ENCODE peak calls at places on chromosomes 6 and 20, in nine cellular contexts. O is BJ, L is tibial artery, B is H1, Z is type B pancreatic cell, G is colonic mucosa, V is AG09319, S is dorsolateral prefrontal cortex, D is psoas muscle. H is an unnamed sample.

GRCh38 chr20:44219287-44219686 is 8.7 kb upstream of the OSER1 start:
- DNase-seq in O (no peak), L (no peak), B (no peak), Z (no peak), G (no peak), V (no peak), S (no peak), D (no peak), H (no peak)

GRCh38 chr20:38751360-38751976 is 3.2 kb downstream of the ACTR5 start:
- DNase-seq in O (no peak), L (no peak), B (no peak), Z (no peak), G (no peak), V (no peak), S (no peak), D (no peak), H (no peak)

GRCh38 chr6:27130668-27131428 is 116.7 kb upstream of the PRSS16 start:
- DNase-seq in O (no peak), L (no peak), B (no peak), Z (no peak), G (no peak), V (no peak), S (no peak), D (no peak), H (no peak)

GRCh38 chr20:34834459-34834893 is 9.0 kb upstream of the NCOA6 start:
- DNase-seq in O (no peak), L (no peak), B (no peak), Z (no peak), G (no peak), V (no peak), S (no peak), D (no peak), H (no peak)

GRCh38 chr6:19781269-19781668 is 55.9 kb upstream of the ID4 start:
- DNase-seq in O (no peak), L (no peak), B (no peak), Z (no peak), G (no peak), V (no peak), S (no peak), D (no peak), H (no peak)

GRCh38 chr20:41222299-41222698 is 85.0 kb downstream of the PLCG1 start:
- DNase-seq in O (no peak), L (no peak), B (no peak), Z (no peak), G (no peak), V (no peak), S (no peak), D (no peak), H (no peak)

GRCh38 chr6:159036673-159037072 is 8.1 kb downstream of the TAGAP start:
- DNase-seq in O (no peak), L (no peak), B (no peak), Z (no peak), G (peak), V (no peak), S (no peak), D (no peak), H (no peak)

GRCh38 chr6:1285589-1286340 is 26.1 kb upstream of the FOXQ1 start:
- DNase-seq in O (no peak), L (no peak), B (no peak), Z (no peak), G (no peak), V (no peak), S (no peak), D (no peak), H (no peak)

GRCh38 chr6:148559848-148560433 is 186.9 kb upstream of the UST start:
- DNase-seq in O (no peak), L (peak), B (peak), Z (peak), G (peak), V (no peak), S (peak), D (peak), H (peak)

GRCh38 chr6:63509652-63510352 is 62.5 kb upstream of the LOC128125822 start:
- DNase-seq in O (no peak), L (no peak), B (no peak), Z (no peak), G (peak), V (no peak), S (no peak), D (peak), H (no peak)

GRCh38 chr6:30500421-30501069 is 11.2 kb downstream of the HLA-E start:
- DNase-seq in O (no peak), L (no peak), B (no peak), Z (no peak), G (no peak), V (no peak), S (no peak), D (no peak), H (no peak)

GRCh38 chr6:43739642-43740091 is 30.3 kb upstream of the VEGFA start:
- DNase-seq in O (no peak), L (no peak), B (no peak), Z (no peak), G (peak), V (no peak), S (no peak), D (no peak), H (no peak)

GRCh38 chr6:126267621-126268020 is 72.3 kb upstream of the CENPW start:
- DNase-seq in O (no peak), L (no peak), B (no peak), Z (no peak), G (no peak), V (no peak), S (no peak), D (no peak), H (no peak)

GRCh38 chr6:129657433-129657832 is 52.5 kb downstream of the ARHGAP18 start:
- DNase-seq in O (no peak), L (no peak), B (no peak), Z (no peak), G (no peak), V (no peak), S (no peak), D (no peak), H (no peak)

GRCh38 chr6:110618591-110619267 is 142.3 kb upstream of the SLC22A16 start:
- DNase-seq in O (no peak), L (no peak), B (no peak), Z (no peak), G (no peak), V (no peak), S (no peak), D (no peak), H (peak)

GRCh38 chr6:40550096-40550731 is 37.0 kb downstream of the LRFN2 start:
- DNase-seq in O (no peak), L (no peak), B (no peak), Z (no peak), G (peak), V (peak), S (no peak), D (no peak), H (peak)

GRCh38 chr6:89145461-89145961 is 344 bp upstream of the PM20D2 start:
- DNase-seq in O (no peak), L (no peak), B (no peak), Z (no peak), G (no peak), V (no peak), S (no peak), D (no peak), H (no peak)

GRCh38 chr6:29737707-29738630 is 14.7 kb downstream of the HLA-F start:
- DNase-seq in O (no peak), L (peak), B (peak), Z (no peak), G (peak), V (peak), S (no peak), D (peak), H (peak)

GRCh38 chr20:17611540-17612286 is 41.8 kb downstream of the DSTN start:
- DNase-seq in O (no peak), L (peak), B (peak), Z (no peak), G (peak), V (no peak), S (peak), D (no peak), H (no peak)

GRCh38 chr6:115753446-115753845 is 307.2 kb downstream of the FRK start:
- DNase-seq in O (peak), L (no peak), B (no peak), Z (no peak), G (no peak), V (no peak), S (no peak), D (no peak), H (no peak)

GRCh38 chr20:53752971-53753879 is 159.6 kb upstream of the ZNF217 start:
- DNase-seq in O (no peak), L (no peak), B (no peak), Z (no peak), G (no peak), V (no peak), S (no peak), D (no peak), H (no peak)

GRCh38 chr6:146791930-146792329 is 193.2 kb downstream of the ADGB start:
- DNase-seq in O (no peak), L (no peak), B (no peak), Z (no peak), G (no peak), V (no peak), S (no peak), D (no peak), H (no peak)

GRCh38 chr20:13349240-13349604 is 128.1 kb downstream of the ISM1 start:
- DNase-seq in O (no peak), L (no peak), B (no peak), Z (no peak), G (no peak), V (no peak), S (no peak), D (no peak), H (no peak)

GRCh38 chr6:21479140-21479539 is 114.4 kb upstream of the SOX4 start:
- DNase-seq in O (no peak), L (no peak), B (no peak), Z (no peak), G (no peak), V (no peak), S (no peak), D (no peak), H (peak)

GRCh38 chr6:81451787-81452186 is 300.7 kb downstream of the TENT5A start:
- DNase-seq in O (peak), L (no peak), B (no peak), Z (no peak), G (no peak), V (peak), S (no peak), D (no peak), H (no peak)

GRCh38 chr6:14211596-14211961 is 94.0 kb downstream of the CD83 start:
- DNase-seq in O (no peak), L (peak), B (no peak), Z (peak), G (peak), V (no peak), S (peak), D (peak), H (no peak)

GRCh38 chr6:11323666-11324452 is 91.4 kb upstream of the NEDD9 start:
- DNase-seq in O (no peak), L (peak), B (no peak), Z (no peak), G (no peak), V (no peak), S (no peak), D (no peak), H (no peak)

GRCh38 chr6:80132942-80133517 is 26.6 kb downstream of the BCKDHB start:
- DNase-seq in O (no peak), L (peak), B (peak), Z (no peak), G (peak), V (no peak), S (peak), D (peak), H (peak)

GRCh38 chr20:5842465-5842864 is 92.3 kb downstream of the SHLD1 start:
- DNase-seq in O (no peak), L (no peak), B (no peak), Z (no peak), G (no peak), V (no peak), S (no peak), D (no peak), H (no peak)

GRCh38 chr6:159788757-159789376 is 535 bp downstream of the TCP1 start:
- DNase-seq in O (no peak), L (peak), B (no peak), Z (no peak), G (peak), V (peak), S (no peak), D (peak), H (no peak)

GRCh38 chr20:41330343-41330720 is 10.3 kb upstream of the LPIN3 start:
- DNase-seq in O (no peak), L (no peak), B (no peak), Z (no peak), G (no peak), V (no peak), S (no peak), D (no peak), H (no peak)

GRCh38 chr6:10759312-10759839 is 11.8 kb downstream of the TMEM14B start:
- DNase-seq in O (peak), L (no peak), B (no peak), Z (no peak), G (no peak), V (peak), S (no peak), D (no peak), H (peak)

GRCh38 chr6:9461161-9461560 is 953.7 kb downstream of the TFAP2A start:
- DNase-seq in O (no peak), L (no peak), B (no peak), Z (no peak), G (no peak), V (no peak), S (no peak), D (no peak), H (no peak)

GRCh38 chr6:120652506-120652905 is 681.8 kb downstream of the TBC1D32 start:
- DNase-seq in O (no peak), L (no peak), B (no peak), Z (no peak), G (no peak), V (no peak), S (no peak), D (no peak), H (no peak)

GRCh38 chr6:168722397-168722796 is 281.4 kb downstream of the SMOC2 start:
- DNase-seq in O (no peak), L (no peak), B (no peak), Z (no peak), G (no peak), V (no peak), S (no peak), D (no peak), H (no peak)

GRCh38 chr20:41627001-41627400 is 8.8 kb upstream of the CHD6 start:
- DNase-seq in O (no peak), L (no peak), B (no peak), Z (no peak), G (no peak), V (no peak), S (no peak), D (no peak), H (no peak)

GRCh38 chr6:112086744-112087135 is 542 bp downstream of the TUBE1 start:
- DNase-seq in O (peak), L (no peak), B (no peak), Z (no peak), G (no peak), V (peak), S (no peak), D (no peak), H (peak)
- TF ChIP-seq CTCF in O (peak), L (no peak), B (no peak), Z (peak), G (no peak), V (peak), S (no peak), D (no peak), H (peak)

GRCh38 chr20:9503530-9504251 is 10.7 kb upstream of the LAMP5 start:
- DNase-seq in O (no peak), L (no peak), B (no peak), Z (no peak), G (no peak), V (peak), S (no peak), D (no peak), H (no peak)
- TF ChIP-seq CTCF in O (no peak), L (no peak), B (peak), Z (no peak), G (no peak), V (peak), S (no peak), D (no peak), H (no peak)

GRCh38 chr6:51936536-51936935 is 150.9 kb downstream of the PKHD1 start:
- DNase-seq in O (no peak), L (no peak), B (no peak), Z (no peak), G (no peak), V (no peak), S (no peak), D (no peak), H (no peak)

GRCh38 chr6:51930602-51931001 is 156.8 kb downstream of the PKHD1 start:
- DNase-seq in O (no peak), L (no peak), B (no peak), Z (no peak), G (no peak), V (no peak), S (no peak), D (no peak), H (no peak)

GRCh38 chr6:51936941-51937340 is 150.5 kb downstream of the PKHD1 start:
- DNase-seq in O (no peak), L (no peak), B (no peak), Z (no peak), G (no peak), V (no peak), S (no peak), D (no peak), H (no peak)

GRCh38 chr6:51932956-51933355 is 154.5 kb downstream of the PKHD1 start:
- DNase-seq in O (no peak), L (no peak), B (no peak), Z (no peak), G (no peak), V (no peak), S (no peak), D (no peak), H (no peak)

GRCh38 chr6:51934098-51934497 is 153.3 kb downstream of the PKHD1 start:
- DNase-seq in O (no peak), L (no peak), B (peak), Z (no peak), G (no peak), V (no peak), S (no peak), D (no peak), H (no peak)
- TF ChIP-seq CTCF in O (peak), L (no peak), B (peak), Z (peak), G (no peak), V (no peak), S (no peak), D (no peak), H (peak)

GRCh38 chr6:132391391-132392291 is 9.6 kb downstream of the MOXD1 start:
- DNase-seq in O (peak), L (no peak), B (no peak), Z (no peak), G (peak), V (no peak), S (no peak), D (no peak), H (no peak)

GRCh38 chr6:132390451-132390850 is 10.8 kb downstream of the MOXD1 start:
- DNase-seq in O (no peak), L (no peak), B (no peak), Z (no peak), G (no peak), V (no peak), S (no peak), D (no peak), H (no peak)

GRCh38 chr6:132392292-132392691 is 9.0 kb downstream of the MOXD1 start:
- DNase-seq in O (no peak), L (no peak), B (no peak), Z (no peak), G (no peak), V (no peak), S (no peak), D (no peak), H (no peak)

GRCh38 chr6:132395015-132395597 is 6.2 kb downstream of the MOXD1 start:
- DNase-seq in O (no peak), L (no peak), B (no peak), Z (no peak), G (no peak), V (no peak), S (no peak), D (no peak), H (no peak)

GRCh38 chr6:132392792-132393191 is 8.5 kb downstream of the MOXD1 start:
- DNase-seq in O (no peak), L (no peak), B (no peak), Z (no peak), G (no peak), V (no peak), S (no peak), D (no peak), H (no peak)
- TF ChIP-seq CTCF in O (no peak), L (no peak), B (peak), Z (peak), G (no peak), V (peak), S (no peak), D (no peak), H (peak)

GRCh38 chr20:2237059-2237458 is 58.7 kb upstream of the TGM3 start:
- DNase-seq in O (peak), L (peak), B (no peak), Z (no peak), G (peak), V (peak), S (peak), D (peak), H (no peak)
- TF ChIP-seq CTCF in O (peak), L (peak), B (peak), Z (no peak), G (no peak), V (peak), S (peak), D (peak), H (no peak)

GRCh38 chr6:107849325-107849724 is 25.2 kb upstream of the SCML4 start:
- DNase-seq in O (no peak), L (no peak), B (peak), Z (no peak), G (no peak), V (no peak), S (no peak), D (no peak), H (no peak)
- TF ChIP-seq CTCF in O (no peak), L (no peak), B (no peak), Z (no peak), G (no peak), V (no peak), S (no peak), D (no peak), H (no peak)

H was measured in LNCaP clone FGC.